ENCODE peak calls at places on chromosomes 5 and 9, in ten cellular contexts. I is H1, U is lung, F is HFFc6, L is brain microvascular endothelial cell, J is left ventricle myocardium inferior, X is pancreas, A is fibroblast of pulmonary artery, Z is mammary epithelial cell, T is upper lobe of right lung. Y is an unnamed sample.

GRCh38 chr5:128290152-128290858 is 206.7 kb downstream of the SLC12A2 start:
- DNase-seq in I (no peak), U (no peak), F (peak; percentile 12), L (no peak), J (no peak), X (no peak), A (peak; percentile 28), Z (no peak), T (no peak), Y (peak; percentile 67)

GRCh38 chr5:28737682-28738081 is 1699.3 kb upstream of the CDH9 start:
- DNase-seq in I (no peak), U (no peak), F (no peak), L (no peak), J (no peak), X (no peak), A (no peak), Z (no peak), T (no peak), Y (no peak)

GRCh38 chr9:126347911-126348760 is 21.5 kb downstream of the MVB12B start:
- DNase-seq in I (no peak), U (peak; percentile 84), F (no peak), L (no peak), J (no peak), X (no peak), A (no peak), Z (no peak), T (peak; percentile 84), Y (peak; percentile 38)

GRCh38 chr5:96709152-96709821 is 47.1 kb downstream of the CAST start:
- DNase-seq in I (no peak), U (no peak), F (peak; percentile 74), L (peak; percentile 78), J (no peak), X (no peak), A (peak; percentile 73), Z (peak; percentile 80), T (no peak), Y (peak; percentile 89)

GRCh38 chr5:26662806-26663360 is 375.5 kb downstream of the CDH9 start:
- DNase-seq in I (no peak), U (no peak), F (no peak), L (no peak), J (no peak), X (no peak), A (no peak), Z (no peak), T (no peak), Y (no peak)

GRCh38 chr5:149550608-149551226 is 522 bp downstream of the CSNK1A1 start:
- DNase-seq in I (no peak), U (no peak), F (no peak), L (no peak), J (peak; percentile 25), X (no peak), A (no peak), Z (no peak), T (no peak), Y (no peak)

GRCh38 chr5:9421823-9422354 is 124.0 kb downstream of the SEMA5A start:
- DNase-seq in I (no peak), U (no peak), F (no peak), L (no peak), J (no peak), X (no peak), A (no peak), Z (no peak), T (no peak), Y (no peak)

GRCh38 chr5:3197237-3197636 is 398.4 kb upstream of the IRX1 start:
- DNase-seq in I (no peak), U (no peak), F (no peak), L (no peak), J (no peak), X (no peak), A (no peak), Z (no peak), T (no peak), Y (no peak)

GRCh38 chr9:129591916-129592315 is 29.0 kb downstream of the C9orf50 start:
- DNase-seq in I (no peak), U (no peak), F (no peak), L (no peak), J (no peak), X (no peak), A (no peak), Z (no peak), T (no peak), Y (no peak)

GRCh38 chr9:116404228-116404627 is 250.6 kb downstream of the PAPPA start:
- DNase-seq in I (no peak), U (no peak), F (no peak), L (no peak), J (no peak), X (no peak), A (no peak), Z (no peak), T (no peak), Y (no peak)

GRCh38 chr5:108430931-108431608 is 49.2 kb upstream of the FBXL17 start:
- DNase-seq in I (no peak), U (no peak), F (peak; percentile 41), L (peak; percentile 9), J (no peak), X (no peak), A (no peak), Z (no peak), T (no peak), Y (peak; percentile 56)

GRCh38 chr5:33229216-33229615 is 211.5 kb upstream of the TARS1 start:
- DNase-seq in I (no peak), U (no peak), F (no peak), L (no peak), J (peak; percentile 21), X (no peak), A (no peak), Z (no peak), T (no peak), Y (no peak)

GRCh38 chr9:78438765-78439164 is 141.8 kb downstream of the PSAT1 start:
- DNase-seq in I (no peak), U (no peak), F (no peak), L (no peak), J (no peak), X (no peak), A (no peak), Z (no peak), T (no peak), Y (no peak)

GRCh38 chr9:78441822-78442431 is 145.0 kb downstream of the PSAT1 start:
- DNase-seq in I (no peak), U (no peak), F (no peak), L (no peak), J (no peak), X (no peak), A (no peak), Z (no peak), T (no peak), Y (no peak)

GRCh38 chr9:78439192-78439865 is 142.4 kb downstream of the PSAT1 start:
- DNase-seq in I (peak; percentile 75), U (peak; percentile 87), F (peak; percentile 88), L (peak; percentile 87), J (peak; percentile 65), X (peak; percentile 63), A (peak; percentile 89), Z (peak; percentile 64), T (peak; percentile 90), Y (peak; percentile 15)

GRCh38 chr9:78441396-78441795 is 144.5 kb downstream of the PSAT1 start:
- DNase-seq in I (no peak), U (no peak), F (no peak), L (no peak), J (no peak), X (no peak), A (no peak), Z (no peak), T (no peak), Y (no peak)

DNA sequence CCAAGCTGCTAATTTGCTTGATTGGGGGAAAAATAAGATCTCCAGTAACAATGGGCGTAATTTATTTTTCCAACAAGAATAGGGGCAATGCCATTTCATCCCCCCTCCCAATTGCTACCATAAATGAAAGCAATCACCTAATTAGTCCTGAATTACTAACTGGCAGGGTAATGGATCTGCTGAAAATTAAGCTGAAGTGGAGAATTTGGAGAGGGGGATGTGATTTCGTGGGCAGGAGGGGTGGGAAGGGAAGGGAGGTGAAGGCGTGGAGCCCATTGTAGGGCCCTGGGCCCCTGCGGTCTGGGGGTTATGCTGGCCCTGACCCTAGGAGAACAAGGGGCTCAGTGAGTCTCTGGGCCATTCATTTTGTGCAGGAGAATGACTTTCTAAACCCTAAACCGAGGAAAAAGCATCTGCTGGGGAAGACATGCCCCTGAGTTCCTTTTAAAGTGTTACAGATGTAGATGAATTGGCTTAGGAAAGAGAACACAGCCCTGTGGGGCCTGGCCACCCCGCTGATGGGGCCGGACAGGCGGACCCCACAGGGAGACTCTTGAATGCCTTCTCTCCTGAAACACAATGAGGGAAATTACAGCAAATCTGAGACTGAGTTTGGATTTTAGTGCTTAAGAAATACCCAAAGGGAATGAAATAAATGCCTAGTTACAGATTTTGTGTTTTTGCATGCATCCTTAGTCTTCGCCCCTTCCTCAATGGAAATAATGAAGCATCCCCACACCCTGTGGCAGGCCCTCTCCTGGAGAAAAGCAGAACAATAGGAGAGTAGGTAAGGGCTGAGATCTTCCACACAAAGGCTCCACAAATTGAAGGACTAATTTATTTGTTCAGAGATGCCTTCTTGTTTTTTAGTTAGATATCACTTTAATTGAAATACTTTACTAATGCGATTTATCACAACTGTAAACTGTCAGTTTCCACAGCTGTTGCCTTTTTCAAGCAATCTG is 143.2 kb downstream of the PSAT1 start:
- DNase-seq in I (no peak), U (no peak), F (no peak), L (no peak), J (no peak), X (no peak), A (no peak), Z (no peak), T (no peak), Y (no peak)
- TF ChIP-seq CTCF in I (peak; percentile 10), U (no peak), F (peak; percentile 47), L (peak; percentile 31), J (no peak), X (no peak), A (peak; percentile 2), Z (no peak), T (no peak), Y (no peak)

GRCh38 chr9:110850401-110851135 is 182.0 kb downstream of the MUSK start:
- DNase-seq in I (no peak), U (no peak), F (no peak), L (no peak), J (no peak), X (no peak), A (no peak), Z (no peak), T (no peak), Y (no peak)
- TF ChIP-seq CTCF in I (no peak), U (no peak), F (no peak), L (no peak), J (no peak), X (no peak), A (no peak), Z (no peak), T (no peak), Y (no peak)

DNA sequence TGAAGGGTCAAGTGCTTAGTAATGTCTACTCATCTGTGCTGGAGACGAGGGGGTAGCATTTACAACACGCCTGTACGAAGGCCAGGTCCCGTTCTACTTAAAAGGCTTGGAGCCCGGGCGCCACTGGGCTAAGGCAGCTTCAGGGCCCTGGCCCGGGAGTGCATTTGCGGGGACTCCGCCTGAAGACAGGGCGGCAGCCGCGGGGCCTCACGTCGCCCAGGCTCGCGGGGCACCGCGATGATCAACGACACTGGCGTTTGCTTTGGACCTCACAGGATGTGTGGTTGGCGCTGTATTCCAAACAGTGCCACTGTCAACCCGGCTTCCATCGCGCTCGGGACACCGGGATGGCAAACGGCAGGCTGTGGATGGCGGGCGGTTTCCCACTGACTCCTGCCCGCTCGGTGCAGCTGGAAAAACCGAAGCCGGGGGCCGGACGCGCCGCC is 1.1 kb upstream of the TENT4A start:
- DNase-seq in I (no peak), U (peak; percentile 45), F (peak; percentile 77), L (peak; percentile 51), J (peak; percentile 46), X (peak; percentile 52), A (peak; percentile 58), Z (peak; percentile 51), T (peak; percentile 79), Y (peak; percentile 21)
- TF ChIP-seq CTCF in I (no peak), U (no peak), F (peak; percentile 42), L (no peak), J (peak; percentile 21), X (no peak), A (no peak), Z (no peak), T (no peak), Y (no peak)

GRCh38 chr5:21097661-21098060 is 1109.7 kb upstream of the CDH18 start:
- DNase-seq in I (no peak), U (no peak), F (no peak), L (no peak), J (no peak), X (no peak), A (no peak), Z (no peak), T (no peak), Y (no peak)
- TF ChIP-seq CTCF in I (no peak), U (no peak), F (no peak), L (no peak), J (no peak), X (no peak), A (no peak), Z (no peak), T (no peak), Y (no peak)